ENCODE peak calls at places on chromosomes 12 and 14, in seven cellular contexts. G, V, U, F, P, N and M are unnamed samples.

GRCh38 chr14:104341532-104342434 is 203.4 kb downstream of the KIF26A start:
- DNase-seq in G (no peak), V (peak; percentile 35), U (no peak), F (no peak), P (no peak), N (no peak), M (peak; percentile 3)

GRCh38 chr14:59126714-59127436 is 61.6 kb upstream of the DAAM1 start:
- DNase-seq in G (peak; percentile 57), V (no peak), U (peak; percentile 71), F (no peak), P (no peak), N (no peak), M (peak; percentile 51)

GRCh38 chr12:13176257-13176656 is 20.3 kb upstream of the EMP1 start:
- DNase-seq in G (no peak), V (no peak), U (no peak), F (no peak), P (no peak), N (no peak), M (no peak)

GRCh38 chr12:41264281-41264680 is 76.2 kb downstream of the PDZRN4 start:
- DNase-seq in G (peak; percentile 12), V (no peak), U (no peak), F (no peak), P (no peak), N (no peak), M (no peak)

GRCh38 chr12:46577063-46577776 is 204.6 kb upstream of the SLC38A2 start:
- DNase-seq in G (no peak), V (no peak), U (no peak), F (no peak), P (no peak), N (no peak), M (no peak)

GRCh38 chr14:75452900-75453816 is 25.3 kb downstream of the JDP2 start:
- DNase-seq in G (peak; percentile 75), V (peak; percentile 19), U (no peak), F (no peak), P (no peak), N (peak; percentile 84), M (peak; percentile 62)

GRCh38 chr14:74501135-74501614 is 7.6 kb downstream of the ISCA2 start:
- DNase-seq in G (peak; percentile 83), V (no peak), U (peak; percentile 74), F (peak; percentile 65), P (no peak), N (peak; percentile 79), M (peak; percentile 59)

GRCh38 chr12:76013603-76014002 is 18.0 kb downstream of the PHLDA1 start:
- DNase-seq in G (no peak), V (no peak), U (no peak), F (no peak), P (no peak), N (no peak), M (no peak)

GRCh38 chr12:84077692-84078091 is 834.9 kb downstream of the SLC6A15 start:
- DNase-seq in G (no peak), V (no peak), U (no peak), F (no peak), P (no peak), N (no peak), M (no peak)

GRCh38 chr12:94289551-94290312 is 141.4 kb downstream of the PLXNC1 start:
- DNase-seq in G (peak; percentile 73), V (no peak), U (peak; percentile 14), F (no peak), P (no peak), N (no peak), M (peak; percentile 65)

GRCh38 chr14:33945329-33945728 is 5.5 kb downstream of the EGLN3 start:
- DNase-seq in G (no peak), V (no peak), U (no peak), F (no peak), P (no peak), N (no peak), M (no peak)

GRCh38 chr12:106584104-106585064 is 1.6 kb downstream of the RFX4 start:
- DNase-seq in G (no peak), V (no peak), U (no peak), F (no peak), P (no peak), N (no peak), M (no peak)